ENCODE peak calls at places on chromosomes 6 and 20, in eight cellular contexts. C is ovary, B is endodermal cell, T is breast epithelium, U is GM12865, F is astrocyte of the spinal cord, R is RWPE1, K is DND-41. N is an unnamed sample.

GRCh38 chr6:30754631-30755030 is 10.3 kb upstream of the IER3 start:
- DNase-seq in C (no peak), B (no peak), T (no peak), U (no peak), F (no peak), R (no peak), K (no peak), N (no peak)

GRCh38 chr6:159353193-159353592 is 184.0 kb downstream of the FNDC1 start:
- DNase-seq in C (no peak), B (no peak), T (no peak), U (no peak), F (no peak), R (no peak), K (no peak), N (no peak)

GRCh38 chr20:17640875-17641378 is 41.1 kb downstream of the RRBP1 start:
- DNase-seq in C (no peak), B (no peak), T (no peak), U (no peak), F (no peak), R (no peak), K (no peak), N (no peak)

GRCh38 chr6:4506221-4506620 is 270.0 kb upstream of the CDYL start:
- DNase-seq in C (no peak), B (no peak), T (no peak), U (no peak), F (no peak), R (no peak), K (no peak), N (no peak)

GRCh38 chr6:41581381-41581991 is 35.3 kb downstream of the FOXP4 start:
- DNase-seq in C (no peak), B (no peak), T (no peak), U (no peak), F (peak; percentile 93), R (peak; percentile 79), K (no peak), N (no peak)

GRCh38 chr6:124432632-124433031 is 529.6 kb upstream of the RNF217 start:
- DNase-seq in C (no peak), B (no peak), T (no peak), U (no peak), F (no peak), R (no peak), K (no peak), N (no peak)

GRCh38 chr6:7131390-7131789 is 23.6 kb downstream of the RREB1 start:
- DNase-seq in C (no peak), B (no peak), T (no peak), U (no peak), F (no peak), R (no peak), K (no peak), N (no peak)

GRCh38 chr20:49573900-49574416 is 6.0 kb upstream of the PTGIS start:
- DNase-seq in C (peak; percentile 16), B (peak; percentile 35), T (no peak), U (no peak), F (no peak), R (no peak), K (no peak), N (peak; percentile 59)

GRCh38 chr6:16764188-16764950 is 3.1 kb upstream of the ATXN1 start:
- DNase-seq in C (no peak), B (no peak), T (no peak), U (peak; percentile 51), F (peak; percentile 78), R (no peak), K (no peak), N (no peak)

GRCh38 chr20:23356203-23356602 is 5.6 kb downstream of the NXT1 start:
- DNase-seq in C (peak; percentile 43), B (peak; percentile 85), T (no peak), U (no peak), F (no peak), R (no peak), K (no peak), N (no peak)

GRCh38 chr6:1762203-1762602 is 152.5 kb downstream of the FOXC1 start:
- DNase-seq in C (no peak), B (no peak), T (peak; percentile 62), U (no peak), F (no peak), R (no peak), K (no peak), N (no peak)

GRCh38 chr6:14638932-14639875 is 521.6 kb downstream of the CD83 start:
- DNase-seq in C (no peak), B (peak; percentile 72), T (peak; percentile 22), U (peak; percentile 24), F (peak; percentile 44), R (no peak), K (no peak), N (no peak)
- TF ChIP-seq CTCF in C (no peak), B (peak; percentile 55), T (peak; percentile 7), U (no peak), F (no peak), R (no peak), K (no peak), N (no peak)

GRCh38 chr6:95410168-95410567 is 167.2 kb upstream of the MANEA start:
- DNase-seq in C (no peak), B (no peak), T (no peak), U (no peak), F (no peak), R (no peak), K (no peak), N (no peak)

GRCh38 chr6:95408111-95408510 is 169.2 kb upstream of the MANEA start:
- DNase-seq in C (no peak), B (no peak), T (no peak), U (no peak), F (no peak), R (no peak), K (no peak), N (no peak)

GRCh38 chr6:95417856-95418255 is 159.5 kb upstream of the MANEA start:
- DNase-seq in C (no peak), B (no peak), T (no peak), U (no peak), F (no peak), R (no peak), K (no peak), N (no peak)

GRCh38 chr6:95413789-95414188 is 163.5 kb upstream of the MANEA start:
- DNase-seq in C (no peak), B (no peak), T (no peak), U (no peak), F (no peak), R (no peak), K (no peak), N (no peak)
- TF ChIP-seq CTCF in C (no peak), B (peak; percentile 45), T (no peak), U (no peak), F (no peak), R (no peak), K (no peak), N (no peak)

DNA sequence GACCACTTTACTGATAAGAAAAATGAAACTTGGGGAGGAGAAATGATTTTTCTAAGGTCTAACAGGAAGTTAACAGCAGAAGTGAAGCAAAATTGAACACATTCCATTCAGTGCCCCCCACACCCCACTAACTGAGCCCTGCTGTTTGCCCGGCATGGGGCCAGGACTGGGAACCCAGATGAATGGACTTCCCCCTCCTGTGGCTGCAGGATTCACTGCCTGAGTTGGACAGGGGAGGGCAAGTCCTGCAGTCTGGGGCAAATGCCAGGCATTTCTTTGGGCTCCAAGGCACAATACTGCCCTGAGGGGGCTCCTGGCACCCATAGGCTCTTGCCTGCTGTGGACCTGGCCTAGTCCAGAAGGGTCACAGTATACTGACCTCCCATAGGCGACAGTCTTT is 28.3 kb downstream of the FYN start:
- DNase-seq in C (no peak), B (peak; percentile 82), T (no peak), U (peak; percentile 58), F (peak; percentile 65), R (no peak), K (no peak), N (no peak)
- TF ChIP-seq CTCF in C (no peak), B (peak; percentile 31), T (no peak), U (no peak), F (peak; percentile 24), R (no peak), K (no peak), N (peak; percentile 9)

DNA sequence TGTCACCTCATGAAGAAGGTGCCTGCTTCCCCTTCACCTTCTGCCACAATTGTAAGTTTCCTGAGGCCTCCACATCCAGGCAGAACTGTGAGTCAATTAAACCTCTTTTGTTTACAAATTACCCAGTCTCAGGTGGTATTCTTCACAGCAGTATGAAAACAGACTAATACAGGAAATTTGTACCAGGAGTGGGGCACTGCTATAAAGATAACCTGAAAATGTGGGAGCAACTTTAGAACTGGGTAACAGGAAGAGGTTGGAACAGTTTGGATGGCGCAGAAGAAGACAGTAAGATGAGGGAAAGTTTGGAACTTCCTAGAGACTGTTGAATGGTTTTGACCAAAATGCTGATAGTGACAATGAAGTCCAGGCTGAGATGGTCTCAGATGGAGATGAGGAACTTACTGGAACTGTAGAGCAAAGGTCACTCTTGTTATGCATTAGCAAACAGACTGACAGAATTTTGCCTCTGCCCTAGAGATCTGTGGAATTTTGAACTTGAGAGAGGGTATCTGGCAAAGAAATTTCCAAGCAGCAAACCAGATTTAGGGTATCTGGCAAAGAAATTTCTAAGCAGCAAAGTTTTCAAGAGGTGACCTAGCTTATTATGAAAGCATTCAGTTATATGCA is 23.5 kb upstream of the COL21A1 start:
- DNase-seq in C (no peak), B (no peak), T (no peak), U (no peak), F (no peak), R (no peak), K (no peak), N (no peak)
- TF ChIP-seq CTCF in C (no peak), B (no peak), T (no peak), U (no peak), F (no peak), R (no peak), K (no peak), N (no peak)